ENCODE peak calls at places on chromosomes 7 and 10, in five cellular contexts. Y, F, N, K and Z are unnamed samples.

GRCh38 chr7:7808156-7808555 is 89.7 kb upstream of the RPA3 start:
- DNase-seq in N (peak; percentile 87), Y (no peak), F (peak; percentile 75), K (peak; percentile 44), Z (no peak)

GRCh38 chr7:51299391-51300133 is 17.0 kb downstream of the COBL start:
- DNase-seq in K (no peak), F (no peak), N (no peak), Y (no peak), Z (no peak)

GRCh38 chr10:35752469-35753450 is 110.7 kb upstream of the FZD8 start:
- DNase-seq in Y (no peak), N (no peak), F (peak; percentile 75), K (peak; percentile 13), Z (no peak)

GRCh38 chr7:84548366-84549085 is 353.9 kb upstream of the SEMA3A start:
- DNase-seq in Y (no peak), K (peak; percentile 93), N (peak; percentile 73), F (peak; percentile 70), Z (no peak)

GRCh38 chr7:55120501-55121198 is 101.8 kb downstream of the EGFR start:
- DNase-seq in F (peak; percentile 92), K (peak; percentile 81), Y (no peak), N (peak; percentile 90), Z (no peak)

GRCh38 chr10:45460235-45460878 is 86.3 kb downstream of the ALOX5 start:
- DNase-seq in F (no peak), K (no peak), Y (no peak), N (no peak), Z (no peak)

GRCh38 chr10:103709341-103709920 is 145.9 kb downstream of the SH3PXD2A start:
- DNase-seq in N (peak; percentile 66), F (peak; percentile 59), Y (no peak), K (peak; percentile 67), Z (no peak)

GRCh38 chr10:79342295-79342761 is 4.9 kb upstream of the PPIF start:
- DNase-seq in F (no peak), Y (peak; percentile 86), N (no peak), K (no peak), Z (peak; percentile 87)

GRCh38 chr10:822661-823367 is 108.7 kb downstream of the LARP4B start:
- DNase-seq in F (no peak), N (no peak), Y (no peak), K (no peak), Z (no peak)

GRCh38 chr10:80468002-80468401 is 13.9 kb downstream of the TSPAN14 start:
- DNase-seq in Y (peak; percentile 63), F (no peak), K (no peak), N (no peak), Z (no peak)

GRCh38 chr7:117808910-117809705 is 64.1 kb downstream of the CTTNBP2 start:
- DNase-seq in N (peak; percentile 51), Y (no peak), K (no peak), F (peak; percentile 52), Z (no peak)

GRCh38 chr10:103578782-103579382 is 85.4 kb downstream of the NEURL1 start:
- DNase-seq in K (no peak), N (no peak), Y (no peak), F (no peak), Z (no peak)

GRCh38 chr7:150969483-150969874 is 8.6 kb downstream of the KCNH2 start:
- DNase-seq in F (no peak), Y (no peak), N (no peak), K (no peak), Z (no peak)

GRCh38 chr10:51696251-51696650 is 3.1 kb downstream of the CSTF2T start:
- DNase-seq in Y (no peak), F (peak; percentile 20), K (peak; percentile 28), N (no peak), Z (no peak)

GRCh38 chr7:95684037-95684436 is 87.7 kb upstream of the PDK4 start:
- DNase-seq in F (peak; percentile 50), K (peak; percentile 47), N (peak; percentile 30), Y (no peak), Z (no peak)

GRCh38 chr10:100828744-100829102 is 83.3 kb downstream of the PAX2 start:
- DNase-seq in F (no peak), K (no peak), Y (peak; percentile 82), N (no peak), Z (peak; percentile 25)

GRCh38 chr10:125057158-125058001 is 103.0 kb downstream of the CTBP2 start:
- DNase-seq in Y (peak; percentile 78), F (peak; percentile 97), K (peak; percentile 95), N (peak; percentile 99), Z (peak; percentile 42)

GRCh38 chr7:32535303-32535702 is 40.0 kb downstream of the AVL9 start:
- DNase-seq in F (no peak), Y (no peak), N (no peak), K (no peak), Z (no peak)

GRCh38 chr7:122305475-122306319 is 1.1 kb upstream of the FEZF1 start:
- DNase-seq in Y (no peak), N (no peak), F (peak; percentile 14), K (no peak), Z (peak; percentile 54)

GRCh38 chr10:3624367-3624766 is 160.6 kb downstream of the KLF6 start:
- DNase-seq in N (peak; percentile 88), K (peak; percentile 8), Y (no peak), F (peak; percentile 20), Z (no peak)

GRCh38 chr10:89119651-89120050 is 87.5 kb downstream of the CH25H start:
- DNase-seq in Y (no peak), F (no peak), N (no peak), K (no peak), Z (no peak)

GRCh38 chr10:99630439-99630838 is 10.2 kb upstream of the SLC25A28 start:
- DNase-seq in N (peak; percentile 64), Y (peak; percentile 39), K (peak; percentile 68), F (peak; percentile 83), Z (no peak)

GRCh38 chr10:110914411-110914810 is 4.6 kb downstream of the BBIP1 start:
- DNase-seq in K (peak; percentile 72), F (no peak), N (peak; percentile 67), Y (no peak), Z (no peak)

GRCh38 chr10:10497245-10497644 is 520.4 kb upstream of the CELF2 start:
- DNase-seq in F (no peak), N (no peak), K (no peak), Y (no peak), Z (no peak)
- TF ChIP-seq CTCF in F (peak; percentile 23), N (no peak), K (no peak), Y (no peak), Z (no peak)

GRCh38 chr10:21521910-21522533 is 3.5 kb downstream of the SKIDA1 start:
- DNase-seq in F (no peak), N (no peak), Y (no peak), K (no peak), Z (no peak)

GRCh38 chr10:21523007-21523406 is 2.5 kb downstream of the SKIDA1 start:
- DNase-seq in F (no peak), K (no peak), Y (no peak), N (no peak), Z (no peak)

GRCh38 chr10:21524526-21525366 is 736 bp downstream of the SKIDA1 start:
- DNase-seq in F (peak; percentile 73), Y (no peak), N (peak; percentile 67), K (peak; percentile 58), Z (no peak)

GRCh38 chr10:21524131-21524525 is 1.4 kb downstream of the SKIDA1 start:
- DNase-seq in Y (no peak), F (no peak), N (no peak), K (no peak), Z (no peak)

GRCh38 chr10:21523557-21524008 is 1.9 kb downstream of the SKIDA1 start:
- DNase-seq in F (no peak), K (peak; percentile 64), Y (no peak), N (peak; percentile 54), Z (peak; percentile 36)
- H3K4me3 ChIP-seq in F (no peak overlapping the region), K (no peak overlapping the region), Y (peak overlapping the region; percentile 76), N (no peak overlapping the region), Z (peak overlapping the region; percentile 89)

GRCh38 chr7:133273221-133273620 is 20.3 kb downstream of the EXOC4 start:
- DNase-seq in F (no peak), N (no peak), K (no peak), Y (no peak), Z (no peak)

GRCh38 chr7:133275008-133275407 is 22.1 kb downstream of the EXOC4 start:
- DNase-seq in N (no peak), Y (no peak), K (no peak), F (no peak), Z (no peak)

GRCh38 chr7:133275441-133276105 is 22.7 kb downstream of the EXOC4 start:
- DNase-seq in Y (no peak), K (peak; percentile 27), F (peak; percentile 37), N (no peak), Z (no peak)

GRCh38 chr7:133268355-133268754 is 15.5 kb downstream of the EXOC4 start:
- DNase-seq in K (no peak), Y (no peak), F (no peak), N (no peak), Z (no peak)

GRCh38 chr7:133274265-133274664 is 21.4 kb downstream of the EXOC4 start:
- DNase-seq in Y (no peak), K (no peak), N (no peak), F (no peak), Z (no peak)
- TF ChIP-seq CTCF in Y (no peak), K (no peak), N (no peak), F (no peak), Z (no peak)

DNA sequence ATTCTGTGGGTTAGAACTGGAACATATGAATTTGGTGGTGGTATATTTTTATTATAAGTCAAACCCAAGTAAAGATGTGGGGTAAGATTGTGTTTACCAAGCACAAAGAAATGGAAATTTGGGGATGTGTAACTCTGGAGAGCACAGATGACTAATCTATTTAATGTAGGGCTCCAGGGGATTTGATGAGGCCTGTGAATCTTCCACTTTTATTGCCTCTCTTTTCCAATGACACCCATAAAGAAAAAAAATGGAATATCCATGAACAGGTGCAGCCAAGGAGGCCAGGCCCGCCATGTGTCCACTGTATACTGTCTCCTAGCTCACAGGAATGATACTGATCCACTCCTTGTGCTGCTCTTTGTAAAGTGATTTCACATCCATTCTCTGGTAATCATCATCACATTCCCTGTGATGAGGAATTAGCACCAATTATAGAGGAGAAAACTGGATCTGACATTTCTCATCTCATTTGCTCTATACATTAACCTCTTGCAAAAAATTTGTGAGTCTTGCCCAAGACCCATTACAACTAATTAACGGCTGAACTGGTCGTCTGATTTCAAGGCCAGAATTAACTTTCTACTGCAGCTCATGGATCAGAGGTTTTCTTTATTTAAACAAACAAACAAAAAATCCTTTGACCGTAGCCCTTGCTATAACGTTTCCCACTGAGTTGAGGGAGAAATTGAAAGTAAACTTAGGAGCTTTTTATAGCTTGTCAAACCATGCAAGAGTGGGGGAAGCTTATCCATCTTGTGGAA is 3.0 kb downstream of the SRGN start:
- DNase-seq in K (no peak), F (peak; percentile 23), N (no peak), Y (no peak), Z (no peak)
- H3K4me3 ChIP-seq in K (no peak overlapping the region), F (no peak overlapping the region), N (no peak overlapping the region), Y (no peak overlapping the region), Z (no peak overlapping the region)

GRCh38 chr7:43680736-43681135 is 48.6 kb downstream of the COA1 start:
- DNase-seq in Y (no peak), F (no peak), N (no peak), K (no peak), Z (no peak)
- TF ChIP-seq CTCF in Y (no peak), F (no peak), N (no peak), K (no peak), Z (no peak)